ENCODE peak calls at places on chromosomes 16 and 17, in ten cellular contexts. U, M, K, O, J, P, T, R, X and S are unnamed samples.
A peak's percentile ranks its signal among the peaks of the same experiment; 100 is the strongest.

GRCh38 chr17:60398227-60398959 is 6.5 kb upstream of the USP32 start:
- DNase-seq in U (no peak), M (no peak), K (no peak), O (no peak), J (peak; percentile 71), P (no peak), T (no peak), R (peak; percentile 70), X (no peak), S (no peak)

GRCh38 chr16:56207421-56207820 is 16.1 kb downstream of the GNAO1 start:
- DNase-seq in U (no peak), M (no peak), K (no peak), O (no peak), J (no peak), P (no peak), T (no peak), R (no peak), X (no peak), S (no peak)

GRCh38 chr17:39461911-39462641 is 790 bp downstream of the CDK12 start:
- DNase-seq in U (no peak), M (peak; percentile 73), K (no peak), O (no peak), J (peak; percentile 32), P (peak; percentile 84), T (no peak), R (peak; percentile 53), X (no peak), S (no peak)

GRCh38 chr16:86317617-86318021 is 192.7 kb upstream of the FOXF1 start:
- DNase-seq in U (no peak), M (no peak), K (no peak), O (no peak), J (no peak), P (no peak), T (no peak), R (peak; percentile 27), X (no peak), S (no peak)

GRCh38 chr16:68265078-68265925 is 976 bp downstream of the SLC7A6 start:
- DNase-seq in U (no peak), M (peak; percentile 36), K (peak; percentile 83), O (peak; percentile 57), J (no peak), P (peak; percentile 56), T (peak; percentile 53), R (peak; percentile 78), X (peak; percentile 58), S (no peak)

GRCh38 chr17:77110006-77110374 is 30.8 kb upstream of the SEC14L1 start:
- DNase-seq in U (no peak), M (no peak), K (no peak), O (no peak), J (peak; percentile 60), P (no peak), T (no peak), R (no peak), X (peak; percentile 57), S (peak; percentile 50)

GRCh38 chr16:10862432-10862831 is 14.6 kb upstream of the CIITA start:
- DNase-seq in U (no peak), M (no peak), K (peak; percentile 78), O (no peak), J (no peak), P (no peak), T (no peak), R (peak; percentile 71), X (no peak), S (no peak)

GRCh38 chr17:39636587-39636926 is 387 bp upstream of the STARD3 start:
- DNase-seq in U (no peak), M (no peak), K (no peak), O (no peak), J (no peak), P (no peak), T (no peak), R (no peak), X (no peak), S (no peak)

GRCh38 chr16:53782148-53782547 is 78.2 kb downstream of the FTO start:
- DNase-seq in U (no peak), M (no peak), K (no peak), O (no peak), J (no peak), P (no peak), T (no peak), R (no peak), X (no peak), S (no peak)

GRCh38 chr16:82841108-82841507 is 214.3 kb downstream of the CDH13 start:
- DNase-seq in U (no peak), M (no peak), K (no peak), O (no peak), J (no peak), P (no peak), T (no peak), R (no peak), X (no peak), S (no peak)
- H3K9me3 ChIP-seq in U (no peaks in the 10 kb centered on the region), M (no peaks in the 10 kb centered on the region), K (no peaks in the 10 kb centered on the region), O (no peaks in the 10 kb centered on the region), J (no peaks in the 10 kb centered on the region), P (peaks cover 4% of the 10 kb centered on the region), T (no peaks in the 10 kb centered on the region), R (no peaks in the 10 kb centered on the region), X (peaks cover 4% of the 10 kb centered on the region), S (no peaks in the 10 kb centered on the region)

DNA sequence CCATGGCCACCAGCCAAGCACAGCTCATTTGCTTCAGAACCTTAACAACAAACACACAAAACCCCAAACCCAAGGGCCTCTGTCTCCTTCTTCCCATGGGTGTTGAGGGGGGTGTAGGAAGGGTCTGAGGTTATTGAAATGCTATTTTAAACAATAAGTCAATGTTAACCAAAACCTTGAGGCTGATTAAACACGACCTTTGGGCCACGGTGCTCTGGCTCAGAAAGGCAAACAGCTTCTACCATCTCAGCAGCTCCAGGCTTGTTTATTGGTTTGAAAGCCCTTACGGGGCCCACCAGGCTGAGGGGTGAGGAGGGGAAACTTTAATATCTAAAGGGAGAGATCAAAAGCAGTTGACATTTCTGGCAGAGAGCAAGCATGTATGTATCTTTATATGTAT is 185.7 kb upstream of the IRX6 start:
- DNase-seq in U (no peak), M (no peak), K (no peak), O (no peak), J (no peak), P (no peak), T (no peak), R (no peak), X (no peak), S (no peak)
- H3K4me3 ChIP-seq in U (no peak overlapping the region), M (no peak overlapping the region), K (no peak overlapping the region), O (no peak overlapping the region), J (no peak overlapping the region), P (no peak overlapping the region), T (no peak overlapping the region), R (no peak overlapping the region), X (no peak overlapping the region), S (no peak overlapping the region)

GRCh38 chr16:3389663-3390338 is 11.0 kb downstream of the ZSCAN32 start:
- DNase-seq in U (no peak), M (peak; percentile 35), K (no peak), O (no peak), J (no peak), P (no peak), T (no peak), R (no peak), X (no peak), S (no peak)
- H3K9me3 ChIP-seq in U (peaks cover 55% of the 10 kb centered on the region), M (no peaks in the 10 kb centered on the region), K (peaks cover 47% of the 10 kb centered on the region), O (no peaks in the 10 kb centered on the region), J (peaks cover 31% of the 10 kb centered on the region), P (peaks cover 2% of the 10 kb centered on the region), T (peaks cover 16% of the 10 kb centered on the region), R (peaks cover 53% of the 10 kb centered on the region), X (peaks cover 86% of the 10 kb centered on the region), S (peaks cover 83% of the 10 kb centered on the region)

DNA sequence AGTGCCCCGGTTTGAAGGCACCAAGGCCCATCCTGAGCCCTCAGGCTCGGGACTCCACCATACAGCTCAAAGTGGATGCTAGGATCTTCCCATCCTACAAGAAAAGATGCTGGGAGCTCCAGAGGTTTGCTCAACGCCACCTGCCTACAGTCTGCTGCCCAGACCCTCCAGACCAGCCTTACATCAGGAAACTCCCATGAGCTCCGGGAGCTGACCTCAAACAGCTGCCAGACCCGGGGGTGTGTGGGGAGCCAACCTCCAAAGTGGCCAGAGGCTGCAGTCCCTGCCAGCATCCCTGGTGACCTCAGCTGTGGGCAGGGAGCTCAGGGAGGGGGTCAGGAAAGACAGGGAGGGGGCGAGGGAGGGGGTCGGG is 43.8 kb downstream of the C16orf82 start:
- DNase-seq in U (no peak), M (no peak), K (no peak), O (no peak), J (no peak), P (peak; percentile 30), T (no peak), R (no peak), X (no peak), S (no peak)
- H3K4me3 ChIP-seq in U (no peak overlapping the region), M (peak overlapping the region; percentile 40), K (no peak overlapping the region), O (no peak overlapping the region), J (no peak overlapping the region), P (no peak overlapping the region), T (no peak overlapping the region), R (peak overlapping the region; percentile 48), X (peak overlapping the region; percentile 32), S (no peak overlapping the region)

DNA sequence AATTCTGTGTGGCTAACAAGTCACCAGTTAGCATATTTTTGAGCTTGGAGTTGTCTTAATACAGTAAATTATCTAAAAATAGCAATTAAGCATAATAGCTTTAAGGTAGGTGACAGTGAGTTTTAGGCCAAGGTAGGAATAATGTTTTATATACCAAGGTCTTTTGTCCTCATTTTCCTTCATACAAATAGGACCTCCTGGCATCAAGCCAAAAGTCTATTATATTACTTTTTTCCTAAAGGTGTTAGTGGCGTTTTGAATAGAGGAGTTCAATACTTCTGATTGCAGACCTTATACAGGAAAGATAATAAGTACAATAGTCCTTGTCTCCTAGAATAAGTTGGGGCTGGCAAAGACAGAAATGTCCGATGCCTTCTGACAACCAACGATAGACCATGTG is 2277.7 kb downstream of the TP53TG3F start:
- DNase-seq in U (no peak), M (no peak), K (no peak), O (no peak), J (no peak), P (no peak), T (no peak), R (no peak), X (no peak), S (no peak)
- H3K9me3 ChIP-seq in U (peaks cover 34% of the 10 kb centered on the region), M (no peaks in the 10 kb centered on the region), K (peaks cover 9% of the 10 kb centered on the region), O (no peaks in the 10 kb centered on the region), J (no peaks in the 10 kb centered on the region), P (no peaks in the 10 kb centered on the region), T (peaks cover 16% of the 10 kb centered on the region), R (peaks cover 3% of the 10 kb centered on the region), X (no peaks in the 10 kb centered on the region), S (peaks cover 9% of the 10 kb centered on the region)

GRCh38 chr16:30985401-30986128 is 558 bp downstream of the HSD3B7 start:
- DNase-seq in U (no peak), M (no peak), K (peak; percentile 63), O (peak; percentile 37), J (no peak), P (peak; percentile 63), T (no peak), R (peak; percentile 83), X (no peak), S (no peak)
- H3K4me3 ChIP-seq in U (peak overlapping the region; percentile 53), M (no peak overlapping the region), K (peak overlapping the region; percentile 36), O (peak overlapping the region; percentile 33), J (no peak overlapping the region), P (peak overlapping the region; percentile 31), T (no peak overlapping the region), R (peak overlapping the region; percentile 56), X (peak overlapping the region; percentile 57), S (no peak overlapping the region)

GRCh38 chr17:48502901-48503300 is 27.9 kb downstream of the HOXB1 start:
- DNase-seq in U (no peak), M (no peak), K (no peak), O (no peak), J (no peak), P (no peak), T (no peak), R (no peak), X (no peak), S (no peak)
- H3K9me3 ChIP-seq in U (no peaks in the 10 kb centered on the region), M (no peaks in the 10 kb centered on the region), K (no peaks in the 10 kb centered on the region), O (no peaks in the 10 kb centered on the region), J (no peaks in the 10 kb centered on the region), P (no peaks in the 10 kb centered on the region), T (no peaks in the 10 kb centered on the region), R (no peaks in the 10 kb centered on the region), X (no peaks in the 10 kb centered on the region), S (no peaks in the 10 kb centered on the region)